ENCODE peak calls at places on chromosome 4, in nine cellular contexts. One of them, this sample, is unnamed.

GRCh38 chr4:87363552-87363951 is 27.4 kb downstream of the HSD17B11 start:
- DNase-seq in endothelial cell: no peak
- DNase-seq in smooth muscle cell of the brain vasculature: no peak
- DNase-seq in ACHN: no peak
- DNase-seq in cerebellum: no peak
- DNase-seq in AG09309: no peak
- DNase-seq in mammary epithelial cell: peak; percentile 31
- DNase-seq in activated naive CD4-positive, alpha-beta T cell: no peak
- DNase-seq in OCI-M1: no peak
- DNase-seq in this sample: no peak

GRCh38 chr4:95361696-95361965 is 187.1 kb downstream of the UNC5C start:
- DNase-seq in endothelial cell: no peak
- DNase-seq in smooth muscle cell of the brain vasculature: no peak
- DNase-seq in ACHN: no peak
- DNase-seq in cerebellum: no peak
- DNase-seq in AG09309: no peak
- DNase-seq in mammary epithelial cell: no peak
- DNase-seq in activated naive CD4-positive, alpha-beta T cell: no peak
- DNase-seq in OCI-M1: no peak
- DNase-seq in this sample: no peak

GRCh38 chr4:37555324-37555723 is 130.9 kb downstream of the RELL1 start:
- DNase-seq in endothelial cell: no peak
- DNase-seq in smooth muscle cell of the brain vasculature: no peak
- DNase-seq in ACHN: no peak
- DNase-seq in cerebellum: no peak
- DNase-seq in AG09309: no peak
- DNase-seq in mammary epithelial cell: no peak
- DNase-seq in activated naive CD4-positive, alpha-beta T cell: no peak
- DNase-seq in OCI-M1: peak; percentile 33
- DNase-seq in this sample: no peak

GRCh38 chr4:130563185-130563890 is 1467.4 kb downstream of the C4orf33 start:
- DNase-seq in endothelial cell: peak; percentile 27
- DNase-seq in smooth muscle cell of the brain vasculature: peak; percentile 67
- DNase-seq in ACHN: peak; percentile 72
- DNase-seq in cerebellum: no peak
- DNase-seq in AG09309: no peak
- DNase-seq in mammary epithelial cell: peak; percentile 44
- DNase-seq in activated naive CD4-positive, alpha-beta T cell: no peak
- DNase-seq in OCI-M1: peak; percentile 55
- DNase-seq in this sample: no peak

GRCh38 chr4:110586137-110586850 is 36.6 kb downstream of the PITX2 start:
- DNase-seq in endothelial cell: no peak
- DNase-seq in smooth muscle cell of the brain vasculature: peak; percentile 23
- DNase-seq in ACHN: peak; percentile 75
- DNase-seq in cerebellum: peak; percentile 1
- DNase-seq in AG09309: peak; percentile 46
- DNase-seq in mammary epithelial cell: peak; percentile 46
- DNase-seq in activated naive CD4-positive, alpha-beta T cell: no peak
- DNase-seq in OCI-M1: peak; percentile 80
- DNase-seq in this sample: no peak

GRCh38 chr4:153249199-153250154 is 45.2 kb downstream of the TRIM2 start:
- DNase-seq in endothelial cell: peak; percentile 83
- DNase-seq in smooth muscle cell of the brain vasculature: no peak
- DNase-seq in ACHN: peak; percentile 86
- DNase-seq in cerebellum: peak; percentile 90
- DNase-seq in AG09309: no peak
- DNase-seq in mammary epithelial cell: peak; percentile 73
- DNase-seq in activated naive CD4-positive, alpha-beta T cell: peak; percentile 49
- DNase-seq in OCI-M1: peak; percentile 81
- DNase-seq in this sample: peak; percentile 84

GRCh38 chr4:27278615-27279014 is 418.0 kb downstream of the STIM2 start:
- DNase-seq in endothelial cell: peak; percentile 63
- DNase-seq in smooth muscle cell of the brain vasculature: no peak
- DNase-seq in ACHN: peak; percentile 30
- DNase-seq in cerebellum: no peak
- DNase-seq in AG09309: peak; percentile 10
- DNase-seq in mammary epithelial cell: peak; percentile 2
- DNase-seq in activated naive CD4-positive, alpha-beta T cell: no peak
- DNase-seq in OCI-M1: peak; percentile 68
- DNase-seq in this sample: peak; percentile 71

GRCh38 chr4:8168232-8168631 is 9.6 kb upstream of the ABLIM2 start:
- DNase-seq in endothelial cell: no peak
- DNase-seq in smooth muscle cell of the brain vasculature: no peak
- DNase-seq in ACHN: no peak
- DNase-seq in cerebellum: no peak
- DNase-seq in AG09309: no peak
- DNase-seq in mammary epithelial cell: no peak
- DNase-seq in activated naive CD4-positive, alpha-beta T cell: no peak
- DNase-seq in OCI-M1: no peak
- DNase-seq in this sample: no peak

GRCh38 chr4:139814285-139815015 is 148.8 kb downstream of the MGST2 start:
- DNase-seq in endothelial cell: no peak
- DNase-seq in smooth muscle cell of the brain vasculature: no peak
- DNase-seq in ACHN: no peak
- DNase-seq in cerebellum: no peak
- DNase-seq in AG09309: no peak
- DNase-seq in mammary epithelial cell: peak; percentile 33
- DNase-seq in activated naive CD4-positive, alpha-beta T cell: no peak
- DNase-seq in OCI-M1: peak; percentile 63
- DNase-seq in this sample: no peak

GRCh38 chr4:15755321-15755750 is 22.8 kb upstream of the CD38 start:
- DNase-seq in endothelial cell: no peak
- DNase-seq in smooth muscle cell of the brain vasculature: no peak
- DNase-seq in ACHN: no peak
- DNase-seq in cerebellum: no peak
- DNase-seq in AG09309: no peak
- DNase-seq in mammary epithelial cell: peak; percentile 69
- DNase-seq in activated naive CD4-positive, alpha-beta T cell: no peak
- DNase-seq in OCI-M1: no peak
- DNase-seq in this sample: no peak

GRCh38 chr4:146245246-146245645 is 30.9 kb downstream of the REELD1 start:
- DNase-seq in endothelial cell: no peak
- DNase-seq in smooth muscle cell of the brain vasculature: no peak
- DNase-seq in ACHN: no peak
- DNase-seq in cerebellum: no peak
- DNase-seq in AG09309: no peak
- DNase-seq in mammary epithelial cell: no peak
- DNase-seq in activated naive CD4-positive, alpha-beta T cell: no peak
- DNase-seq in OCI-M1: peak; percentile 28
- DNase-seq in this sample: no peak

GRCh38 chr4:119082661-119083060 is 53.0 kb upstream of the MYOZ2 start:
- DNase-seq in endothelial cell: no peak
- DNase-seq in smooth muscle cell of the brain vasculature: no peak
- DNase-seq in ACHN: no peak
- DNase-seq in cerebellum: no peak
- DNase-seq in AG09309: no peak
- DNase-seq in mammary epithelial cell: no peak
- DNase-seq in activated naive CD4-positive, alpha-beta T cell: no peak
- DNase-seq in OCI-M1: no peak
- DNase-seq in this sample: no peak

GRCh38 chr4:102139932-102140331 is 205.3 kb downstream of the SLC39A8 start:
- DNase-seq in endothelial cell: no peak
- DNase-seq in smooth muscle cell of the brain vasculature: no peak
- DNase-seq in ACHN: no peak
- DNase-seq in cerebellum: no peak
- DNase-seq in AG09309: no peak
- DNase-seq in mammary epithelial cell: peak; percentile 78
- DNase-seq in activated naive CD4-positive, alpha-beta T cell: no peak
- DNase-seq in OCI-M1: no peak
- DNase-seq in this sample: no peak

GRCh38 chr4:128528793-128529553 is 241.4 kb upstream of the PGRMC2 start:
- DNase-seq in endothelial cell: no peak
- DNase-seq in smooth muscle cell of the brain vasculature: no peak
- DNase-seq in ACHN: peak; percentile 97
- DNase-seq in cerebellum: no peak
- DNase-seq in AG09309: peak; percentile 97
- DNase-seq in mammary epithelial cell: peak; percentile 85
- DNase-seq in activated naive CD4-positive, alpha-beta T cell: no peak
- DNase-seq in OCI-M1: no peak
- DNase-seq in this sample: no peak

This sample was measured in type B pancreatic cell.